ENCODE peak calls at places on chromosomes 5 and 9, in five cellular contexts. One of them, this sample, is unnamed.
A peak's percentile ranks its signal among the peaks of the same experiment; 100 is the strongest.

GRCh38 chr5:145805819-145806218 is 29.3 kb downstream of the PRELID2 start:
- DNase-seq in CD4-positive, CD25-positive, alpha-beta regulatory T cell: no peak
- DNase-seq in trophoblast cell: no peak
- DNase-seq in stomach: no peak
- DNase-seq in colonic mucosa: no peak
- DNase-seq in this sample: no peak

GRCh38 chr5:74851684-74852353 is 14.4 kb downstream of the FAM169A start:
- DNase-seq in CD4-positive, CD25-positive, alpha-beta regulatory T cell: peak; percentile 68
- DNase-seq in colonic mucosa: no peak
- DNase-seq in trophoblast cell: no peak
- DNase-seq in stomach: no peak
- DNase-seq in this sample: no peak

GRCh38 chr5:142253938-142254895 is 70.6 kb downstream of the SPRY4 start:
- DNase-seq in CD4-positive, CD25-positive, alpha-beta regulatory T cell: no peak
- DNase-seq in colonic mucosa: no peak
- DNase-seq in stomach: no peak
- DNase-seq in trophoblast cell: no peak
- DNase-seq in this sample: no peak

GRCh38 chr5:178221857-178222256 is 10.7 kb downstream of the PHYKPL start:
- DNase-seq in trophoblast cell: no peak
- DNase-seq in colonic mucosa: no peak
- DNase-seq in CD4-positive, CD25-positive, alpha-beta regulatory T cell: no peak
- DNase-seq in stomach: no peak
- DNase-seq in this sample: no peak

GRCh38 chr5:98880151-98880550 is 48.7 kb downstream of the CHD1 start:
- DNase-seq in colonic mucosa: no peak
- DNase-seq in CD4-positive, CD25-positive, alpha-beta regulatory T cell: peak; percentile 5
- DNase-seq in trophoblast cell: peak; percentile 1
- DNase-seq in stomach: no peak
- DNase-seq in this sample: no peak

GRCh38 chr9:12851331-12851730 is 76.5 kb downstream of the LURAP1L start:
- DNase-seq in CD4-positive, CD25-positive, alpha-beta regulatory T cell: no peak
- DNase-seq in trophoblast cell: no peak
- DNase-seq in stomach: no peak
- DNase-seq in colonic mucosa: no peak
- DNase-seq in this sample: no peak

GRCh38 chr5:67516959-67517358 is 320.4 kb upstream of the CD180 start:
- DNase-seq in trophoblast cell: no peak
- DNase-seq in stomach: no peak
- DNase-seq in colonic mucosa: no peak
- DNase-seq in CD4-positive, CD25-positive, alpha-beta regulatory T cell: no peak
- DNase-seq in this sample: no peak

GRCh38 chr5:5424736-5425135 is 2.3 kb downstream of the ICE1 start:
- DNase-seq in CD4-positive, CD25-positive, alpha-beta regulatory T cell: no peak
- DNase-seq in trophoblast cell: no peak
- DNase-seq in stomach: no peak
- DNase-seq in colonic mucosa: no peak
- DNase-seq in this sample: no peak

GRCh38 chr5:65418661-65419060 is 63.1 kb downstream of the ADAMTS6 start:
- DNase-seq in stomach: no peak
- DNase-seq in colonic mucosa: no peak
- DNase-seq in CD4-positive, CD25-positive, alpha-beta regulatory T cell: no peak
- DNase-seq in trophoblast cell: no peak
- DNase-seq in this sample: no peak

GRCh38 chr9:89376741-89377140 is 58.4 kb downstream of the SECISBP2 start:
- DNase-seq in stomach: no peak
- DNase-seq in colonic mucosa: no peak
- DNase-seq in trophoblast cell: no peak
- DNase-seq in CD4-positive, CD25-positive, alpha-beta regulatory T cell: no peak
- DNase-seq in this sample: no peak

GRCh38 chr9:89376286-89376685 is 58.0 kb downstream of the SECISBP2 start:
- DNase-seq in CD4-positive, CD25-positive, alpha-beta regulatory T cell: no peak
- DNase-seq in colonic mucosa: no peak
- DNase-seq in stomach: no peak
- DNase-seq in trophoblast cell: no peak
- DNase-seq in this sample: no peak

GRCh38 chr9:89377411-89377810 is 59.1 kb downstream of the SECISBP2 start:
- DNase-seq in colonic mucosa: no peak
- DNase-seq in CD4-positive, CD25-positive, alpha-beta regulatory T cell: no peak
- DNase-seq in stomach: no peak
- DNase-seq in trophoblast cell: no peak
- DNase-seq in this sample: no peak

GRCh38 chr9:89374176-89374575 is 55.9 kb downstream of the SECISBP2 start:
- DNase-seq in colonic mucosa: no peak
- DNase-seq in trophoblast cell: no peak
- DNase-seq in stomach: no peak
- DNase-seq in CD4-positive, CD25-positive, alpha-beta regulatory T cell: no peak
- DNase-seq in this sample: no peak

GRCh38 chr9:89375181-89375760 is 57.0 kb downstream of the SECISBP2 start:
- DNase-seq in stomach: no peak
- DNase-seq in CD4-positive, CD25-positive, alpha-beta regulatory T cell: peak; percentile 76
- DNase-seq in colonic mucosa: peak; percentile 30
- DNase-seq in trophoblast cell: no peak
- DNase-seq in this sample: no peak
- H3K27ac ChIP-seq in stomach: no peak overlapping the region
- H3K27ac ChIP-seq in CD4-positive, CD25-positive, alpha-beta regulatory T cell: peak overlapping the region; percentile 55
- H3K27ac ChIP-seq in colonic mucosa: no peak overlapping the region
- H3K27ac ChIP-seq in trophoblast cell: no peak overlapping the region
- H3K27ac ChIP-seq in this sample: peak overlapping the region; percentile 9

GRCh38 chr9:14238518-14238917 is 75.4 kb downstream of the NFIB start:
- DNase-seq in CD4-positive, CD25-positive, alpha-beta regulatory T cell: no peak
- DNase-seq in colonic mucosa: no peak
- DNase-seq in stomach: no peak
- DNase-seq in trophoblast cell: peak; percentile 23
- DNase-seq in this sample: no peak
- H3K4me1 ChIP-seq in CD4-positive, CD25-positive, alpha-beta regulatory T cell: no peaks in the 10 kb centered on the region
- H3K4me1 ChIP-seq in colonic mucosa: no peaks in the 10 kb centered on the region
- H3K4me1 ChIP-seq in stomach: peaks cover 70% of the 10 kb centered on the region
- H3K4me1 ChIP-seq in trophoblast cell: no peaks in the 10 kb centered on the region
- H3K4me1 ChIP-seq in this sample: no peaks in the 10 kb centered on the region

GRCh38 chr5:107567901-107568671 is 102.7 kb downstream of the EFNA5 start:
- DNase-seq in stomach: no peak
- DNase-seq in trophoblast cell: no peak
- DNase-seq in colonic mucosa: no peak
- DNase-seq in CD4-positive, CD25-positive, alpha-beta regulatory T cell: no peak
- DNase-seq in this sample: no peak

GRCh38 chr5:107564896-107565295 is 105.8 kb downstream of the EFNA5 start:
- DNase-seq in colonic mucosa: no peak
- DNase-seq in trophoblast cell: no peak
- DNase-seq in stomach: no peak
- DNase-seq in CD4-positive, CD25-positive, alpha-beta regulatory T cell: no peak
- DNase-seq in this sample: no peak

GRCh38 chr5:107566537-107566875 is 104.2 kb downstream of the EFNA5 start:
- DNase-seq in colonic mucosa: no peak
- DNase-seq in trophoblast cell: no peak
- DNase-seq in CD4-positive, CD25-positive, alpha-beta regulatory T cell: no peak
- DNase-seq in stomach: no peak
- DNase-seq in this sample: no peak

GRCh38 chr5:107563957-107564544 is 106.7 kb downstream of the EFNA5 start:
- DNase-seq in colonic mucosa: no peak
- DNase-seq in CD4-positive, CD25-positive, alpha-beta regulatory T cell: no peak
- DNase-seq in stomach: no peak
- DNase-seq in trophoblast cell: no peak
- DNase-seq in this sample: no peak

DNA sequence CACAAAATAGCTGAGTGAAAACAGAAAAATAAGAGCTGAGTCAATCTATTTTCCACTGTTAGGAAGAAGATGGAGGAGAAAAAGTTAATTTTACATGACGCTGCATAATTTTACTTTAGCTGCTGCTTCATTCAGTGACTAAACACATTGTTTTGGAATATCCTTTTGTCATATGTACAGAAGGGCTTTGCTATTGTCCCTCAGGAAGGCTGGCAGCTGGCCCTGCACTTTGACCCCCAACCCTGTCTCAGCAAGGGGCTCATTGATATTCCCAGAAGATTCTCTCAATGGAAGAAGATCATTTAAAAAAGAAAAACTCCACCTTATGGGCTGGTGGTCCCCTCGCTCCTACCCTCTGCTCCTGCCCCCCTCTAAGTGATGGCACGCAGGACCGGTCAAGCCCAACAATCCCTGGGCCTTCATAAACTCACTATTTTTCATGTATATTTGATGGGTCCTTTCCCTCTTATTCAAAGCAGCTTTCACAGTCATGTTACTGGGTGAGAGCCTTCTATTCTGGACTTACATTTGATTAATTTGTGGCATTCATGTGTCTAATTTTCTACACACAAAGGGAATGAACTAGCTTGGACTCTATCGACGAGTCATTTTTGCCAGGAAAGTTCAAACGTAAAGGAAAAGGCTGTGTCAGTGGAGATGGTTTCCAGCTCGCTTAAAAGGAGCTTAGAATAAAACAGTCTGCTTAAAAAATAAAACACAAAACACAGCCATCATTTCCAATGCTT is 104.8 kb downstream of the EFNA5 start:
- DNase-seq in trophoblast cell: no peak
- DNase-seq in stomach: no peak
- DNase-seq in CD4-positive, CD25-positive, alpha-beta regulatory T cell: no peak
- DNase-seq in colonic mucosa: no peak
- DNase-seq in this sample: no peak
- H3K27ac ChIP-seq in trophoblast cell: no peak overlapping the region
- H3K27ac ChIP-seq in stomach: no peak overlapping the region
- H3K27ac ChIP-seq in CD4-positive, CD25-positive, alpha-beta regulatory T cell: no peak overlapping the region
- H3K27ac ChIP-seq in colonic mucosa: no peak overlapping the region
- H3K27ac ChIP-seq in this sample: no peak overlapping the region

DNA sequence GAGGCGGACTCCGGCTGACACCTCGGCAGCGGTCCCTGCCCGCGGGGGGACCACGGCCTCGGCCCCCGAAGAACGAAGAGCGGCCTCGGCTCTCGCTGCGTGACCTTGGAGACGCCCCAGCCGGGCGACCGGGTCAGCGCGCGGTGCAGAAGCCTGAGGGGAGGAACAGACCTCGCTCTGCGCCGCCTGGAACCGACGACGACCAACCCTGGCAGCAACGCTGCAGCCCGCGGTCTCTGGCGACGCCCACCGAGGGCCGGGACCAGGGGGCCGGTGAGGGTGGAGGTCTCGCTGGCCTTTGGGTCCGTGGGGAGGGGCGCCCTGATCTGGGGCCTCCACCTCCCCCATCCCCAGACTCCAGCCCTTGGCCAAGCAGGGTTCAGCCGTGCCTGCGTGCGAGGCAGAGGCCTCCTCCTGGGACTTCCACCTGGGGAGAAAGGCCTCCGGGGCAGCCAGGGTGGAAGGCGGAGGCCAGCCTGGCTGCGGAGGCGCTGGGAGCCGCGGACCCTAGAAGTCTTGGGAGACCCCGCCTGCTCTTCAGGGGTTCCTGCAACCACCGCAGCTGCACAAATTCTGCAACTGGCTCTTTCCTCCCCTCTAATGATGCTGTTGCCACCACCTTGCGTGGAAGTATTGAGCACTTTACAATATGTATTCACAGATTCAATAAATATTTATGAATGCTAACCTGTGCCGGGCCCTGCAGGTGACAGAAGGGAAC is 44.3 kb upstream of the SLC12A7 start:
- DNase-seq in colonic mucosa: no peak
- DNase-seq in trophoblast cell: no peak
- DNase-seq in CD4-positive, CD25-positive, alpha-beta regulatory T cell: no peak
- DNase-seq in stomach: no peak
- DNase-seq in this sample: no peak
- H3K4me1 ChIP-seq in colonic mucosa: no peaks in the 10 kb centered on the region
- H3K4me1 ChIP-seq in trophoblast cell: peaks cover under 1% of the 10 kb centered on the region
- H3K4me1 ChIP-seq in CD4-positive, CD25-positive, alpha-beta regulatory T cell: peaks cover 11% of the 10 kb centered on the region
- H3K4me1 ChIP-seq in stomach: peaks cover 14% of the 10 kb centered on the region
- H3K4me1 ChIP-seq in this sample: peaks cover 20% of the 10 kb centered on the region

GRCh38 chr5:147981074-147981473 is 74.7 kb upstream of the C5orf46 start:
- DNase-seq in stomach: no peak
- DNase-seq in colonic mucosa: no peak
- DNase-seq in CD4-positive, CD25-positive, alpha-beta regulatory T cell: no peak
- DNase-seq in trophoblast cell: no peak
- DNase-seq in this sample: no peak
- H3K27ac ChIP-seq in stomach: no peak overlapping the region
- H3K27ac ChIP-seq in colonic mucosa: no peak overlapping the region
- H3K27ac ChIP-seq in CD4-positive, CD25-positive, alpha-beta regulatory T cell: no peak overlapping the region
- H3K27ac ChIP-seq in trophoblast cell: no peak overlapping the region
- H3K27ac ChIP-seq in this sample: no peak overlapping the region

This sample was measured in CD8-positive, alpha-beta memory T cell.